ENCODE peak calls at places on chromosome 6, in five cellular contexts. One of them, this sample, is unnamed.

GRCh38 chr6:137102851-137103492 is 58.2 kb upstream of the IL20RA start:
- DNase-seq in astrocyte of the spinal cord: no peak
- DNase-seq in choroid plexus epithelial cell: no peak
- DNase-seq in bronchial epithelial cell: no peak
- DNase-seq in cardiac fibroblast: no peak
- DNase-seq in this sample: no peak

GRCh38 chr6:25224237-25224636 is 54.9 kb upstream of the CARMIL1 start:
- DNase-seq in astrocyte of the spinal cord: no peak
- DNase-seq in choroid plexus epithelial cell: no peak
- DNase-seq in bronchial epithelial cell: no peak
- DNase-seq in cardiac fibroblast: no peak
- DNase-seq in this sample: no peak

GRCh38 chr6:190596-191395 is 101.5 kb upstream of the DUSP22 start:
- DNase-seq in astrocyte of the spinal cord: no peak
- DNase-seq in choroid plexus epithelial cell: no peak
- DNase-seq in bronchial epithelial cell: peak; percentile 19
- DNase-seq in cardiac fibroblast: no peak
- DNase-seq in this sample: peak; percentile 37

GRCh38 chr6:169838291-169839028 is 87.0 kb downstream of the ERMARD start:
- DNase-seq in astrocyte of the spinal cord: no peak
- DNase-seq in choroid plexus epithelial cell: no peak
- DNase-seq in bronchial epithelial cell: no peak
- DNase-seq in cardiac fibroblast: no peak
- DNase-seq in this sample: no peak

GRCh38 chr6:159372333-159372732 is 203.1 kb downstream of the FNDC1 start:
- DNase-seq in astrocyte of the spinal cord: no peak
- DNase-seq in choroid plexus epithelial cell: no peak
- DNase-seq in bronchial epithelial cell: no peak
- DNase-seq in cardiac fibroblast: no peak
- DNase-seq in this sample: no peak

GRCh38 chr6:116392158-116393032 is 21.6 kb downstream of the DSE start:
- DNase-seq in astrocyte of the spinal cord: peak; percentile 17
- DNase-seq in choroid plexus epithelial cell: peak; percentile 84
- DNase-seq in bronchial epithelial cell: peak; percentile 89
- DNase-seq in cardiac fibroblast: peak; percentile 90
- DNase-seq in this sample: peak; percentile 77

GRCh38 chr6:53635322-53635721 is 30.2 kb downstream of the KLHL31 start:
- DNase-seq in astrocyte of the spinal cord: no peak
- DNase-seq in choroid plexus epithelial cell: no peak
- DNase-seq in bronchial epithelial cell: peak; percentile 64
- DNase-seq in cardiac fibroblast: no peak
- DNase-seq in this sample: peak; percentile 55

GRCh38 chr6:117326396-117326795 is 61.0 kb downstream of the VGLL2 start:
- DNase-seq in astrocyte of the spinal cord: peak; percentile 6
- DNase-seq in choroid plexus epithelial cell: no peak
- DNase-seq in bronchial epithelial cell: no peak
- DNase-seq in cardiac fibroblast: no peak
- DNase-seq in this sample: no peak

GRCh38 chr6:131368077-131368911 is 204.7 kb upstream of the ARG1 start:
- DNase-seq in astrocyte of the spinal cord: peak; percentile 49
- DNase-seq in choroid plexus epithelial cell: peak; percentile 29
- DNase-seq in bronchial epithelial cell: peak; percentile 5
- DNase-seq in cardiac fibroblast: peak; percentile 6
- DNase-seq in this sample: peak; percentile 4

GRCh38 chr6:131134950-131135243 is 370 bp upstream of the AKAP7 start:
- DNase-seq in astrocyte of the spinal cord: peak; percentile 62
- DNase-seq in choroid plexus epithelial cell: peak; percentile 54
- DNase-seq in bronchial epithelial cell: no peak
- DNase-seq in cardiac fibroblast: no peak
- DNase-seq in this sample: no peak

GRCh38 chr6:41470341-41471063 is 75.7 kb upstream of the FOXP4 start:
- DNase-seq in astrocyte of the spinal cord: peak; percentile 29
- DNase-seq in choroid plexus epithelial cell: peak; percentile 71
- DNase-seq in bronchial epithelial cell: peak; percentile 7
- DNase-seq in cardiac fibroblast: peak; percentile 74
- DNase-seq in this sample: peak; percentile 31

GRCh38 chr6:157443066-157443800 is 62.2 kb downstream of the ZDHHC14 start:
- DNase-seq in astrocyte of the spinal cord: peak; percentile 90
- DNase-seq in choroid plexus epithelial cell: peak; percentile 85
- DNase-seq in bronchial epithelial cell: peak; percentile 35
- DNase-seq in cardiac fibroblast: peak; percentile 80
- DNase-seq in this sample: peak; percentile 53

GRCh38 chr6:18405477-18406293 is 18.5 kb downstream of the RNF144B start:
- DNase-seq in astrocyte of the spinal cord: peak; percentile 95
- DNase-seq in choroid plexus epithelial cell: peak; percentile 93
- DNase-seq in bronchial epithelial cell: peak; percentile 94
- DNase-seq in cardiac fibroblast: peak; percentile 96
- DNase-seq in this sample: peak; percentile 90

GRCh38 chr6:92779758-92780157 is 639.6 kb downstream of the EPHA7 start:
- DNase-seq in astrocyte of the spinal cord: peak; percentile 79
- DNase-seq in choroid plexus epithelial cell: peak; percentile 80
- DNase-seq in bronchial epithelial cell: peak; percentile 87
- DNase-seq in cardiac fibroblast: peak; percentile 26
- DNase-seq in this sample: peak; percentile 93

GRCh38 chr6:28867078-28867414 is 56.7 kb downstream of the TRIM27 start:
- DNase-seq in astrocyte of the spinal cord: no peak
- DNase-seq in choroid plexus epithelial cell: peak; percentile 1
- DNase-seq in bronchial epithelial cell: peak; percentile 10
- DNase-seq in cardiac fibroblast: peak; percentile 23
- DNase-seq in this sample: peak; percentile 29

GRCh38 chr6:96001891-96002575 is 13.7 kb upstream of the FUT9 start:
- DNase-seq in astrocyte of the spinal cord: no peak
- DNase-seq in choroid plexus epithelial cell: no peak
- DNase-seq in bronchial epithelial cell: no peak
- DNase-seq in cardiac fibroblast: no peak
- DNase-seq in this sample: no peak

GRCh38 chr6:114707081-114707480 is 364.3 kb upstream of the HS3ST5 start:
- DNase-seq in astrocyte of the spinal cord: no peak
- DNase-seq in choroid plexus epithelial cell: no peak
- DNase-seq in bronchial epithelial cell: no peak
- DNase-seq in cardiac fibroblast: no peak
- DNase-seq in this sample: no peak

GRCh38 chr6:52377538-52378221 is 15.7 kb downstream of the PAQR8 start:
- DNase-seq in astrocyte of the spinal cord: no peak
- DNase-seq in choroid plexus epithelial cell: no peak
- DNase-seq in bronchial epithelial cell: no peak
- DNase-seq in cardiac fibroblast: no peak
- DNase-seq in this sample: no peak

GRCh38 chr6:35305117-35305516 is 7.5 kb downstream of the DEF6 start:
- DNase-seq in astrocyte of the spinal cord: no peak
- DNase-seq in choroid plexus epithelial cell: no peak
- DNase-seq in bronchial epithelial cell: no peak
- DNase-seq in cardiac fibroblast: no peak
- DNase-seq in this sample: no peak
- TF ChIP-seq CTCF in astrocyte of the spinal cord: no peak
- TF ChIP-seq CTCF in choroid plexus epithelial cell: no peak
- TF ChIP-seq CTCF in bronchial epithelial cell: no peak
- TF ChIP-seq CTCF in cardiac fibroblast: no peak
- TF ChIP-seq CTCF in this sample: no peak

DNA sequence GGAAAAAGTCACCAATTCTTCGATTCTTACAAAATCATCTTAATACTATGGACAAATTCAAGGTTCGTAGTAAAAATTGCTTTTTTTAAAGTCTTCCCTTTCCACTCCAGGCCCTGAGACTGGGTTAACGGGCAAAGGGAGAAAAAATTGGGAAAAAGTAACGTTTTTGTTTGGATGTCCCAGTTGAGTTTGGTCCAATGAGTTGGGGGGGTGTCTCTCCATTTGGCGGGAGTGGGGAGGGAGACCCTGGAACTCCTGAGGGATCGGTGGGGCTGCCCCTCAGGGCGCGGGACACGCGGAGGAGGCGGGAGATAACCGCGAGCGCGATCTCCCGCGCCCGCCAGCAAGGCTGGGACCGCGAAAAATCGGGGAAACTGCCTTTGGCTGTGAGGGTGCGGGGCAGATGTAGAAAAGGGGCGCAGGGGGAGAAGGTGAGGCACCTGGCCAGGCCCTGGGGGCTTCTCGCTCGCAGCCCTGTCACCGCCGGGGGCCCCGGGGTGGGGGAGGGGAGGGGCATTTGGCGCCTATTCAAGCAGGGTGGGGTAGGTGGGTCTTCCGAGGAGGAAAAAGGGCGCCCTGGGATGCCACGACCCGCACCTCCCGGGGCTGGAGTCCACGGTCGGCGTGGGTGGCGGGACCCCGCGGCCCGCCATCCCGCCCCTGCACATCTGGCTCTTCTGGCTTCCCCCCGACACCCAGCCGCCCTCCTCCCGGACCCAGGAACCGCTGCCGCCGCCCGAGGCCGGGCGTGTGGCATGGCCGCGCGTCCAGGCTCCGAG is 663 bp downstream of the FBXO5 start:
- DNase-seq in astrocyte of the spinal cord: no peak
- DNase-seq in choroid plexus epithelial cell: no peak
- DNase-seq in bronchial epithelial cell: no peak
- DNase-seq in cardiac fibroblast: no peak
- DNase-seq in this sample: no peak
- H3K4me3 ChIP-seq in astrocyte of the spinal cord: peak overlapping the region; percentile 80
- H3K4me3 ChIP-seq in choroid plexus epithelial cell: peak overlapping the region; percentile 83
- H3K4me3 ChIP-seq in bronchial epithelial cell: peak overlapping the region; percentile 82
- H3K4me3 ChIP-seq in cardiac fibroblast: peak overlapping the region; percentile 69
- H3K4me3 ChIP-seq in this sample: peak overlapping the region; percentile 79

DNA sequence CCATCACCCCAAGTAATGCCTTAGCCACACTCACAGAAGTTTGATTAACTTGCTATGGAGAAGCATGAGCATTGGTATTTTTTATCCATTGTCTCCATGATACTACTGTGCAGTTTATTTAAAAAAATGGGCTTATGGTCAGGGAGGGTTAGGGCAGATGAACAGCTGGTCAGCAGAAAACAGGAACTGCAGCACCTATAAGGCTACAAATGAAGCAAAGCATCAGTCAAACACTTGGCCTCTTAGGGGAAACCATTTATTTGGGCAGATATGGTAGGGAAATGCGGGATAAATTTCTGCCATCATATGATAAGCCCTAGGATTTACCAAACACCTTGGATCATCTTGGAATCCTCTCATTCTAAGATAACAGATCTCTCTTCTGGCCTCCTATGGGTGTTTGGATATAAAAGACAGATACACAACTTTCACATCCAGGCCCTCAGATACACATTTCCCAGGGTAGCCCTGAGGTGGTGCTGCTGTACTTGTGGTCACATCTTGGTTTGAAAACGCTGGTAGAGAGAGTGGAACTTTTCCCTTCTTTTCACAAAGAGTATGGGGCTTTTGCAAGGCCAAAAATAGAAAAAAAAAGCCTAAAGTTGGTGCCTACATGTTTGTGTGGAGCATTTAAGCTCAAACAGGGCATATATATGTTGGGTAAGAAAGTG is 42.8 kb upstream of the AHI1 start:
- DNase-seq in astrocyte of the spinal cord: peak; percentile 45
- DNase-seq in choroid plexus epithelial cell: peak; percentile 85
- DNase-seq in bronchial epithelial cell: no peak
- DNase-seq in cardiac fibroblast: peak; percentile 64
- DNase-seq in this sample: no peak
- TF ChIP-seq CTCF in astrocyte of the spinal cord: peak; percentile 47
- TF ChIP-seq CTCF in choroid plexus epithelial cell: peak; percentile 78
- TF ChIP-seq CTCF in bronchial epithelial cell: no peak
- TF ChIP-seq CTCF in cardiac fibroblast: peak; percentile 47
- TF ChIP-seq CTCF in this sample: no peak

GRCh38 chr6:162100091-162100490 is 627.5 kb downstream of the PRKN start:
- DNase-seq in astrocyte of the spinal cord: no peak
- DNase-seq in choroid plexus epithelial cell: peak; percentile 75
- DNase-seq in bronchial epithelial cell: no peak
- DNase-seq in cardiac fibroblast: no peak
- DNase-seq in this sample: no peak

GRCh38 chr6:162099685-162100084 is 627.9 kb downstream of the PRKN start:
- DNase-seq in astrocyte of the spinal cord: peak; percentile 88
- DNase-seq in choroid plexus epithelial cell: peak; percentile 98
- DNase-seq in bronchial epithelial cell: peak; percentile 96
- DNase-seq in cardiac fibroblast: peak; percentile 95
- DNase-seq in this sample: peak; percentile 93
- H3K4me3 ChIP-seq in astrocyte of the spinal cord: no peak overlapping the region
- H3K4me3 ChIP-seq in choroid plexus epithelial cell: no peak overlapping the region
- H3K4me3 ChIP-seq in bronchial epithelial cell: no peak overlapping the region
- H3K4me3 ChIP-seq in cardiac fibroblast: no peak overlapping the region
- H3K4me3 ChIP-seq in this sample: no peak overlapping the region

GRCh38 chr6:107079429-107079828 is 35.9 kb downstream of the BEND3 start:
- DNase-seq in astrocyte of the spinal cord: no peak
- DNase-seq in choroid plexus epithelial cell: no peak
- DNase-seq in bronchial epithelial cell: no peak
- DNase-seq in cardiac fibroblast: no peak
- DNase-seq in this sample: no peak
- TF ChIP-seq CTCF in astrocyte of the spinal cord: no peak
- TF ChIP-seq CTCF in choroid plexus epithelial cell: no peak
- TF ChIP-seq CTCF in bronchial epithelial cell: no peak
- TF ChIP-seq CTCF in cardiac fibroblast: no peak
- TF ChIP-seq CTCF in this sample: no peak

DNA sequence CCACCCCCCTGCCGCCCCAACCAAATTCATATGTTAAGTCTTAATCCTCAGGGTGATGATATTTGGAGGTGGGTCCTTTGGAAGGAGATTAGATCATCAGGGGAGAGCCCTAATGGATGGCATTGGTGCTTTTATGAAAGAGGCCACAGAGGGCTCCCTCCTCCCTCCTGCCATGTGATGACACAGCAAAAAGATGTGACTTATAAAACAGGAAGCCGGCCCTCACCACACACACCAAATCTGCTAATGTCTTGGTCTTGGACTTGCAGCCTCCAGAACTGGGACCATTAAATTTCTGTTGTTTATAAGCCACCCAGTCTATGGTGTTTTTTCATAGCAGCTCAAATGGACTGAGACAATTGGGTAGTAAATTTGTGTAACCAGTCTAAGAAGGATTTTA is 176.3 kb downstream of the ADGRG6 start:
- DNase-seq in astrocyte of the spinal cord: peak; percentile 32
- DNase-seq in choroid plexus epithelial cell: peak; percentile 50
- DNase-seq in bronchial epithelial cell: peak; percentile 70
- DNase-seq in cardiac fibroblast: peak; percentile 65
- DNase-seq in this sample: peak; percentile 58
- H3K4me3 ChIP-seq in astrocyte of the spinal cord: no peak overlapping the region
- H3K4me3 ChIP-seq in choroid plexus epithelial cell: no peak overlapping the region
- H3K4me3 ChIP-seq in bronchial epithelial cell: no peak overlapping the region
- H3K4me3 ChIP-seq in cardiac fibroblast: no peak overlapping the region
- H3K4me3 ChIP-seq in this sample: no peak overlapping the region

GRCh38 chr6:118650500-118651281 is 700 bp downstream of the CEP85L start:
- DNase-seq in astrocyte of the spinal cord: peak; percentile 58
- DNase-seq in choroid plexus epithelial cell: peak; percentile 50
- DNase-seq in bronchial epithelial cell: peak; percentile 36
- DNase-seq in cardiac fibroblast: peak; percentile 61
- DNase-seq in this sample: peak; percentile 49
- TF ChIP-seq CTCF in astrocyte of the spinal cord: peak; percentile 4
- TF ChIP-seq CTCF in choroid plexus epithelial cell: no peak
- TF ChIP-seq CTCF in bronchial epithelial cell: peak; percentile 18
- TF ChIP-seq CTCF in cardiac fibroblast: no peak
- TF ChIP-seq CTCF in this sample: no peak

GRCh38 chr6:83867043-83867442 is 7.6 kb downstream of the CYB5R4 start:
- DNase-seq in astrocyte of the spinal cord: no peak
- DNase-seq in choroid plexus epithelial cell: no peak
- DNase-seq in bronchial epithelial cell: no peak
- DNase-seq in cardiac fibroblast: no peak
- DNase-seq in this sample: no peak

GRCh38 chr6:83862776-83863471 is 3.4 kb downstream of the CYB5R4 start:
- DNase-seq in astrocyte of the spinal cord: no peak
- DNase-seq in choroid plexus epithelial cell: no peak
- DNase-seq in bronchial epithelial cell: peak; percentile 64
- DNase-seq in cardiac fibroblast: peak; percentile 21
- DNase-seq in this sample: no peak

GRCh38 chr6:83859410-83860346 is at the start of gene CYB5R4:
- DNase-seq in astrocyte of the spinal cord: peak; percentile 95
- DNase-seq in choroid plexus epithelial cell: peak; percentile 97
- DNase-seq in bronchial epithelial cell: peak; percentile 88
- DNase-seq in cardiac fibroblast: peak; percentile 97
- DNase-seq in this sample: peak; percentile 96

GRCh38 chr6:83860347-83860731 is 850 bp downstream of the CYB5R4 start:
- DNase-seq in astrocyte of the spinal cord: no peak
- DNase-seq in choroid plexus epithelial cell: no peak
- DNase-seq in bronchial epithelial cell: no peak
- DNase-seq in cardiac fibroblast: no peak
- DNase-seq in this sample: no peak

GRCh38 chr6:83861077-83861476 is 1.6 kb downstream of the CYB5R4 start:
- DNase-seq in astrocyte of the spinal cord: no peak
- DNase-seq in choroid plexus epithelial cell: no peak
- DNase-seq in bronchial epithelial cell: no peak
- DNase-seq in cardiac fibroblast: no peak
- DNase-seq in this sample: no peak
- H3K4me3 ChIP-seq in astrocyte of the spinal cord: no peak overlapping the region
- H3K4me3 ChIP-seq in choroid plexus epithelial cell: no peak overlapping the region
- H3K4me3 ChIP-seq in bronchial epithelial cell: no peak overlapping the region
- H3K4me3 ChIP-seq in cardiac fibroblast: no peak overlapping the region
- H3K4me3 ChIP-seq in this sample: no peak overlapping the region

This sample was measured in epithelial cell of esophagus.